ENCODE peak calls at places on chromosome 10, in five cellular contexts. Q is tibial artery, I is lung, M is uterus, V is body of pancreas. W is an unnamed sample.

GRCh38 chr10:115117301-115117700 is 24.1 kb downstream of the ATRNL1 start:
- DNase-seq in Q (no peak), I (no peak), M (no peak), V (no peak), W (peak)

GRCh38 chr10:26579256-26580063 is 118.0 kb upstream of the PDSS1 start:
- DNase-seq in Q (no peak), I (no peak), M (no peak), V (no peak), W (no peak)

GRCh38 chr10:76902949-76903348 is 734.7 kb downstream of the KCNMA1 start:
- DNase-seq in Q (no peak), I (peak), M (no peak), V (no peak), W (peak)

GRCh38 chr10:28248092-28248491 is 54.8 kb downstream of the MPP7 start:
- DNase-seq in Q (no peak), I (no peak), M (no peak), V (peak), W (peak)

GRCh38 chr10:44805461-44806210 is 105.5 kb upstream of the TMEM72 start:
- DNase-seq in Q (no peak), I (no peak), M (no peak), V (peak), W (no peak)

GRCh38 chr10:86090807-86091206 is 275.8 kb downstream of the GRID1 start:
- DNase-seq in Q (no peak), I (no peak), M (no peak), V (no peak), W (no peak)

GRCh38 chr10:120115959-120116358 is 223.4 kb downstream of the SEC23IP start:
- DNase-seq in Q (no peak), I (no peak), M (no peak), V (no peak), W (no peak)

GRCh38 chr10:21521910-21522533 is 3.5 kb downstream of the SKIDA1 start:
- DNase-seq in Q (no peak), I (no peak), M (no peak), V (no peak), W (no peak)

GRCh38 chr10:23070819-23071218 is 24.6 kb upstream of the MSRB2 start:
- DNase-seq in Q (no peak), I (no peak), M (no peak), V (no peak), W (no peak)

GRCh38 chr10:45000764-45001381 is at the start of gene ZNF22:
- DNase-seq in Q (peak), I (peak), M (peak), V (peak), W (peak)

GRCh38 chr10:71302874-71303568 is 16.0 kb upstream of the SLC29A3 start:
- DNase-seq in Q (no peak), I (no peak), M (no peak), V (no peak), W (peak)

GRCh38 chr10:35504132-35504531 is 101.0 kb upstream of the GJD4 start:
- DNase-seq in Q (no peak), I (no peak), M (no peak), V (no peak), W (no peak)

GRCh38 chr10:35502697-35503096 is 102.4 kb upstream of the GJD4 start:
- DNase-seq in Q (no peak), I (no peak), M (no peak), V (no peak), W (no peak)

GRCh38 chr10:35503548-35503947 is 101.6 kb upstream of the GJD4 start:
- DNase-seq in Q (no peak), I (no peak), M (no peak), V (no peak), W (no peak)

GRCh38 chr10:35498693-35499092 is 106.4 kb upstream of the GJD4 start:
- DNase-seq in Q (no peak), I (no peak), M (no peak), V (no peak), W (no peak)

GRCh38 chr10:35501923-35502322 is 103.2 kb upstream of the GJD4 start:
- DNase-seq in Q (no peak), I (no peak), M (no peak), V (no peak), W (no peak)
- H3K4me3 ChIP-seq in Q (no peak), I (no peak), M (no peak), V (no peak), W (no peak)

GRCh38 chr10:109529258-109529657 is 394.1 kb downstream of the XPNPEP1 start:
- DNase-seq in Q (no peak), I (no peak), M (no peak), V (no peak), W (no peak)
- TF ChIP-seq CTCF in Q (no peak), I (no peak), M (no peak), V (no peak), W (no peak)

GRCh38 chr10:8435186-8436055 is 380.9 kb downstream of the GATA3 start:
- DNase-seq in Q (no peak), I (no peak), M (no peak), V (no peak), W (no peak)

GRCh38 chr10:8430321-8430720 is 375.8 kb downstream of the GATA3 start:
- DNase-seq in Q (no peak), I (no peak), M (no peak), V (no peak), W (no peak)

GRCh38 chr10:8428654-8429053 is 374.2 kb downstream of the GATA3 start:
- DNase-seq in Q (no peak), I (no peak), M (no peak), V (no peak), W (no peak)

GRCh38 chr10:8431511-8431910 is 377.0 kb downstream of the GATA3 start:
- DNase-seq in Q (no peak), I (no peak), M (no peak), V (no peak), W (no peak)
- H3K4me3 ChIP-seq in Q (no peak), I (no peak), M (no peak), V (no peak), W (no peak)

GRCh38 chr10:29486466-29486865 is 148.3 kb downstream of the SVIL start:
- DNase-seq in Q (no peak), I (no peak), M (no peak), V (no peak), W (no peak)

GRCh38 chr10:29481906-29482440 is 152.8 kb downstream of the SVIL start:
- DNase-seq in Q (no peak), I (no peak), M (no peak), V (peak), W (peak)

GRCh38 chr10:29479081-29479917 is 155.5 kb downstream of the SVIL start:
- DNase-seq in Q (no peak), I (no peak), M (no peak), V (no peak), W (no peak)

GRCh38 chr10:29480281-29480954 is 154.4 kb downstream of the SVIL start:
- DNase-seq in Q (no peak), I (no peak), M (no peak), V (no peak), W (no peak)

DNA sequence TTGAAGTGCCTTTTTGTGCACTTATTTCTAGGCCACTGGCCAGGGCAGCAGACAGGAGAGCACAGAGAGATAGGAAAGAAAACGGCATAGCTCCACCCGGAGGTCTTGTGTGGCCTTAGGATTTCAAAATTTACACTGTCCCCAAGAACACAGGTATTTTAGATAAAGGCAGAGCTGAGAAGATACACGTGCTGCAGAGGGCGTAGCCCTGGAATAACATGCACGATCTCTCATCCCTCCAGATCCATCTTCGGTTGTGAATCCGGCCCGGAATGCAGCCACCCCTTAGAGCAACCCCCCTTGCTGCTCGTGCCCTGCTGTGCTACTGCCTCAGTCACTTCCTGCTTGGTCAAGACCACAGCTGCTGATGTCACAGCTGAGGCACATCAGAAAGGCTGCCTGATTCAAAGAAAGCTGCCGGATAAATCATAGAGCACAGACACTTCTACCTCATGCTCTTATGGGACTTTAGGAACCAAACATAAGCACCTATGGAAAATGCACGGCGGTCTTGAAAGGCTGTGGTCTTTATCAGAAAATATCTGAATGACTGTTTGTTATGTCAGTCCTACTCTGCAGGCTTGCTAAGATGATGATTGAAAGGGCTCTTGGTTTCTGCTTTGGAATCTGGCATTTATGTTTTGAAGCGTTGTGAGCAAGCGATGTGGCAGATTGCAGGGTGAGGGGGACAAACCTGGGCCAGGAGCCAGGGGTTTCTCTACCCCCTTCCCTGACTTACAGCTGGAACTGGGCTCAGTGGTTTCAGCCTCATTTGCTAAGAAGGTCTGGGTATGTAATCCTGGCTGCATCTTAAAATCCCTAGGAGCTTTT is 152.0 kb downstream of the SVIL start:
- DNase-seq in Q (no peak), I (no peak), M (no peak), V (no peak), W (peak)
- TF ChIP-seq CTCF in Q (no peak), I (no peak), M (no peak), V (no peak), W (no peak)

DNA sequence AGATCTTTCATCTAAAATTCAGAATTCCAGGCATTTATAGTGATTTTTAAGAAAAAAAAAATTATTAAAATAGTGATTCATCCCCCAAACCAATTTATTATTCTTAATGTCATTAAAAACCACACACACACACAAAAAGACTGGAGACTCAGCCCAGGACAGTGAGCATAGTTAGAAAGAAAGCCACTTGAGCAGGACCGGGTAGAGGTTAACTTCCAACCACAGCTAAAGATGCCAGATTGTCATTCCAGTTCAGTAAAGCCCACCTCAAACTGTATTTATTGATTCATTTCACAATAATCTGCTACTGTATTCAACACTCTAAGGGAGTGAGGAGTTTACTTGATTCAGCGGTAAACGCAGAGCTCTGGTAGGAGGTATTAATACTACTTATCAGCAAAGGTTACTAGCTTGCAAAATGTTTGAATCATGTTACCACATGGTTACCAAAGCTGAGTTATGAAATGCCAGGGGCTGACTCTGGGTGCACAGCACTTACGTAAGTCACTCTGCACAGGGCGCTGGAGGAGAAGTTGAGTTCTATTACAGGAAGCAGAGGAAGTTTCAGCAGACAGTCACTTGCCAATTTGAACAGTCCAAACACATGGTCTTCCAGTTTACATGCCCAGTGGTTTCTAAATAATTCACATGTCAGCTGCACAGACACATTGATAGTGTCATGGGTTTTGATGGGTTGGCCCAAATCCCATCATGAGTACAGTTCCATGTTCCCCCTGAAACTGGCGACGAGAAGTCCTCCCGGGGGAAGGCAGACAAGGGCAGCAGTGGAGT is 64.6 kb downstream of the KLF6 start:
- DNase-seq in Q (peak), I (peak), M (peak), V (peak), W (peak)
- H3K4me3 ChIP-seq in Q (no peak), I (no peak), M (no peak), V (no peak), W (no peak)

W was measured in fibroblast of villous mesenchyme.